ENCODE peak calls at places on chromosomes 12 and 14, in seven cellular contexts. One of them, this sample, is unnamed.

GRCh38 chr14:101839661-101840060 is 78.2 kb downstream of the PPP2R5C start:
- DNase-seq in CD4-positive, alpha-beta memory T cell: no peak
- DNase-seq in AG10803: no peak
- DNase-seq in pancreas: no peak
- DNase-seq in foreskin fibroblast: no peak
- DNase-seq in activated naive CD4-positive, alpha-beta T cell treated with anti-CD3 and anti-CD28 coated beads, Interleukin-2, amount 50 U/mL, for 16 hours: no peak
- DNase-seq in HFFc6: no peak
- DNase-seq in this sample: no peak

GRCh38 chr12:11814362-11814761 is 164.9 kb downstream of the ETV6 start:
- DNase-seq in foreskin fibroblast: peak
- DNase-seq in CD4-positive, alpha-beta memory T cell: no peak
- DNase-seq in activated naive CD4-positive, alpha-beta T cell treated with anti-CD3 and anti-CD28 coated beads, Interleukin-2, amount 50 U/mL, for 16 hours: peak
- DNase-seq in HFFc6: peak
- DNase-seq in AG10803: peak
- DNase-seq in pancreas: no peak
- DNase-seq in this sample: no peak

GRCh38 chr12:59699408-59700144 is 103.7 kb downstream of the SLC16A7 start:
- DNase-seq in pancreas: no peak
- DNase-seq in activated naive CD4-positive, alpha-beta T cell treated with anti-CD3 and anti-CD28 coated beads, Interleukin-2, amount 50 U/mL, for 16 hours: no peak
- DNase-seq in CD4-positive, alpha-beta memory T cell: no peak
- DNase-seq in HFFc6: peak
- DNase-seq in AG10803: peak
- DNase-seq in foreskin fibroblast: peak
- DNase-seq in this sample: peak

GRCh38 chr12:57341275-57341990 is 89.4 kb downstream of the R3HDM2 start:
- DNase-seq in CD4-positive, alpha-beta memory T cell: no peak
- DNase-seq in foreskin fibroblast: no peak
- DNase-seq in pancreas: no peak
- DNase-seq in HFFc6: no peak
- DNase-seq in AG10803: peak
- DNase-seq in activated naive CD4-positive, alpha-beta T cell treated with anti-CD3 and anti-CD28 coated beads, Interleukin-2, amount 50 U/mL, for 16 hours: no peak
- DNase-seq in this sample: peak

GRCh38 chr12:53949631-53950440 is 4.9 kb upstream of the HOXC12 start:
- DNase-seq in HFFc6: no peak
- DNase-seq in CD4-positive, alpha-beta memory T cell: no peak
- DNase-seq in activated naive CD4-positive, alpha-beta T cell treated with anti-CD3 and anti-CD28 coated beads, Interleukin-2, amount 50 U/mL, for 16 hours: no peak
- DNase-seq in pancreas: no peak
- DNase-seq in foreskin fibroblast: no peak
- DNase-seq in AG10803: no peak
- DNase-seq in this sample: no peak

GRCh38 chr12:13197526-13198141 is 1.1 kb downstream of the EMP1 start:
- DNase-seq in foreskin fibroblast: peak
- DNase-seq in CD4-positive, alpha-beta memory T cell: no peak
- DNase-seq in AG10803: peak
- DNase-seq in pancreas: no peak
- DNase-seq in HFFc6: no peak
- DNase-seq in activated naive CD4-positive, alpha-beta T cell treated with anti-CD3 and anti-CD28 coated beads, Interleukin-2, amount 50 U/mL, for 16 hours: no peak
- DNase-seq in this sample: no peak

GRCh38 chr12:64088431-64089349 is 133.4 kb downstream of the KICS2 start:
- DNase-seq in pancreas: peak
- DNase-seq in CD4-positive, alpha-beta memory T cell: no peak
- DNase-seq in HFFc6: peak
- DNase-seq in activated naive CD4-positive, alpha-beta T cell treated with anti-CD3 and anti-CD28 coated beads, Interleukin-2, amount 50 U/mL, for 16 hours: no peak
- DNase-seq in AG10803: peak
- DNase-seq in foreskin fibroblast: peak
- DNase-seq in this sample: peak

GRCh38 chr12:65430571-65431306 is 152.3 kb downstream of the MSRB3 start:
- DNase-seq in activated naive CD4-positive, alpha-beta T cell treated with anti-CD3 and anti-CD28 coated beads, Interleukin-2, amount 50 U/mL, for 16 hours: no peak
- DNase-seq in AG10803: peak
- DNase-seq in pancreas: no peak
- DNase-seq in CD4-positive, alpha-beta memory T cell: no peak
- DNase-seq in HFFc6: peak
- DNase-seq in foreskin fibroblast: peak
- DNase-seq in this sample: no peak

GRCh38 chr12:19707948-19708409 is 268.7 kb downstream of the AEBP2 start:
- DNase-seq in HFFc6: peak
- DNase-seq in activated naive CD4-positive, alpha-beta T cell treated with anti-CD3 and anti-CD28 coated beads, Interleukin-2, amount 50 U/mL, for 16 hours: no peak
- DNase-seq in CD4-positive, alpha-beta memory T cell: no peak
- DNase-seq in AG10803: peak
- DNase-seq in pancreas: no peak
- DNase-seq in foreskin fibroblast: peak
- DNase-seq in this sample: no peak

GRCh38 chr12:96466939-96467751 is 22.2 kb upstream of the CFAP54 start:
- DNase-seq in activated naive CD4-positive, alpha-beta T cell treated with anti-CD3 and anti-CD28 coated beads, Interleukin-2, amount 50 U/mL, for 16 hours: no peak
- DNase-seq in CD4-positive, alpha-beta memory T cell: no peak
- DNase-seq in foreskin fibroblast: peak
- DNase-seq in AG10803: no peak
- DNase-seq in HFFc6: peak
- DNase-seq in pancreas: no peak
- DNase-seq in this sample: peak

GRCh38 chr12:121787063-121787774 is 6.3 kb downstream of the RHOF start:
- DNase-seq in CD4-positive, alpha-beta memory T cell: peak
- DNase-seq in foreskin fibroblast: no peak
- DNase-seq in HFFc6: no peak
- DNase-seq in activated naive CD4-positive, alpha-beta T cell treated with anti-CD3 and anti-CD28 coated beads, Interleukin-2, amount 50 U/mL, for 16 hours: no peak
- DNase-seq in pancreas: peak
- DNase-seq in AG10803: no peak
- DNase-seq in this sample: no peak

GRCh38 chr12:98238513-98238912 is 276.9 kb upstream of the TMPO start:
- DNase-seq in AG10803: peak
- DNase-seq in activated naive CD4-positive, alpha-beta T cell treated with anti-CD3 and anti-CD28 coated beads, Interleukin-2, amount 50 U/mL, for 16 hours: no peak
- DNase-seq in CD4-positive, alpha-beta memory T cell: no peak
- DNase-seq in pancreas: no peak
- DNase-seq in foreskin fibroblast: peak
- DNase-seq in HFFc6: peak
- DNase-seq in this sample: peak

GRCh38 chr12:128445728-128446127 is 178.8 kb downstream of the TMEM132C start:
- DNase-seq in activated naive CD4-positive, alpha-beta T cell treated with anti-CD3 and anti-CD28 coated beads, Interleukin-2, amount 50 U/mL, for 16 hours: no peak
- DNase-seq in pancreas: no peak
- DNase-seq in foreskin fibroblast: no peak
- DNase-seq in CD4-positive, alpha-beta memory T cell: no peak
- DNase-seq in HFFc6: no peak
- DNase-seq in AG10803: no peak
- DNase-seq in this sample: no peak

GRCh38 chr12:115752913-115753726 is 524.4 kb downstream of the MED13L start:
- DNase-seq in HFFc6: peak
- DNase-seq in pancreas: peak
- DNase-seq in AG10803: peak
- DNase-seq in CD4-positive, alpha-beta memory T cell: no peak
- DNase-seq in activated naive CD4-positive, alpha-beta T cell treated with anti-CD3 and anti-CD28 coated beads, Interleukin-2, amount 50 U/mL, for 16 hours: no peak
- DNase-seq in foreskin fibroblast: peak
- DNase-seq in this sample: peak

GRCh38 chr12:3148366-3149000 is 71.3 kb downstream of the TSPAN9 start:
- DNase-seq in CD4-positive, alpha-beta memory T cell: no peak
- DNase-seq in AG10803: no peak
- DNase-seq in HFFc6: no peak
- DNase-seq in activated naive CD4-positive, alpha-beta T cell treated with anti-CD3 and anti-CD28 coated beads, Interleukin-2, amount 50 U/mL, for 16 hours: no peak
- DNase-seq in foreskin fibroblast: no peak
- DNase-seq in pancreas: no peak
- DNase-seq in this sample: no peak

GRCh38 chr12:23002381-23002780 is 377.4 kb downstream of the ETNK1 start:
- DNase-seq in AG10803: no peak
- DNase-seq in HFFc6: no peak
- DNase-seq in activated naive CD4-positive, alpha-beta T cell treated with anti-CD3 and anti-CD28 coated beads, Interleukin-2, amount 50 U/mL, for 16 hours: no peak
- DNase-seq in CD4-positive, alpha-beta memory T cell: no peak
- DNase-seq in pancreas: no peak
- DNase-seq in foreskin fibroblast: no peak
- DNase-seq in this sample: no peak

GRCh38 chr12:55692631-55693322 is 14.9 kb downstream of the ITGA7 start:
- DNase-seq in activated naive CD4-positive, alpha-beta T cell treated with anti-CD3 and anti-CD28 coated beads, Interleukin-2, amount 50 U/mL, for 16 hours: no peak
- DNase-seq in foreskin fibroblast: no peak
- DNase-seq in AG10803: no peak
- DNase-seq in HFFc6: no peak
- DNase-seq in CD4-positive, alpha-beta memory T cell: no peak
- DNase-seq in pancreas: no peak
- DNase-seq in this sample: no peak

GRCh38 chr12:122988612-122989442 is 8.3 kb downstream of the ARL6IP4 start:
- DNase-seq in foreskin fibroblast: no peak
- DNase-seq in HFFc6: no peak
- DNase-seq in pancreas: no peak
- DNase-seq in AG10803: no peak
- DNase-seq in activated naive CD4-positive, alpha-beta T cell treated with anti-CD3 and anti-CD28 coated beads, Interleukin-2, amount 50 U/mL, for 16 hours: no peak
- DNase-seq in CD4-positive, alpha-beta memory T cell: no peak
- DNase-seq in this sample: no peak

GRCh38 chr12:107764626-107765025 is 3.7 kb upstream of the PRDM4 start:
- DNase-seq in HFFc6: no peak
- DNase-seq in pancreas: no peak
- DNase-seq in activated naive CD4-positive, alpha-beta T cell treated with anti-CD3 and anti-CD28 coated beads, Interleukin-2, amount 50 U/mL, for 16 hours: no peak
- DNase-seq in foreskin fibroblast: no peak
- DNase-seq in AG10803: no peak
- DNase-seq in CD4-positive, alpha-beta memory T cell: no peak
- DNase-seq in this sample: no peak

GRCh38 chr12:94222351-94222750 is 74.0 kb downstream of the PLXNC1 start:
- DNase-seq in activated naive CD4-positive, alpha-beta T cell treated with anti-CD3 and anti-CD28 coated beads, Interleukin-2, amount 50 U/mL, for 16 hours: no peak
- DNase-seq in foreskin fibroblast: no peak
- DNase-seq in CD4-positive, alpha-beta memory T cell: no peak
- DNase-seq in HFFc6: no peak
- DNase-seq in AG10803: no peak
- DNase-seq in pancreas: no peak
- DNase-seq in this sample: no peak

GRCh38 chr12:47272412-47273190 is 192.8 kb upstream of the AMIGO2 start:
- DNase-seq in HFFc6: no peak
- DNase-seq in pancreas: no peak
- DNase-seq in activated naive CD4-positive, alpha-beta T cell treated with anti-CD3 and anti-CD28 coated beads, Interleukin-2, amount 50 U/mL, for 16 hours: no peak
- DNase-seq in AG10803: peak
- DNase-seq in foreskin fibroblast: peak
- DNase-seq in CD4-positive, alpha-beta memory T cell: no peak
- DNase-seq in this sample: no peak

GRCh38 chr14:77011226-77011762 is 17.2 kb downstream of the IRF2BPL start:
- DNase-seq in HFFc6: no peak
- DNase-seq in activated naive CD4-positive, alpha-beta T cell treated with anti-CD3 and anti-CD28 coated beads, Interleukin-2, amount 50 U/mL, for 16 hours: no peak
- DNase-seq in AG10803: no peak
- DNase-seq in CD4-positive, alpha-beta memory T cell: no peak
- DNase-seq in foreskin fibroblast: no peak
- DNase-seq in pancreas: no peak
- DNase-seq in this sample: no peak

GRCh38 chr14:72611506-72611905 is 282.4 kb downstream of the DPF3 start:
- DNase-seq in pancreas: no peak
- DNase-seq in AG10803: no peak
- DNase-seq in CD4-positive, alpha-beta memory T cell: no peak
- DNase-seq in activated naive CD4-positive, alpha-beta T cell treated with anti-CD3 and anti-CD28 coated beads, Interleukin-2, amount 50 U/mL, for 16 hours: no peak
- DNase-seq in HFFc6: no peak
- DNase-seq in foreskin fibroblast: no peak
- DNase-seq in this sample: no peak

GRCh38 chr12:58633479-58633878 is 286.8 kb downstream of the LRIG3 start:
- DNase-seq in AG10803: no peak
- DNase-seq in pancreas: no peak
- DNase-seq in foreskin fibroblast: no peak
- DNase-seq in CD4-positive, alpha-beta memory T cell: no peak
- DNase-seq in activated naive CD4-positive, alpha-beta T cell treated with anti-CD3 and anti-CD28 coated beads, Interleukin-2, amount 50 U/mL, for 16 hours: no peak
- DNase-seq in HFFc6: peak
- DNase-seq in this sample: no peak

GRCh38 chr12:105166736-105167135 is 59.2 kb downstream of the WASHC4 start:
- DNase-seq in activated naive CD4-positive, alpha-beta T cell treated with anti-CD3 and anti-CD28 coated beads, Interleukin-2, amount 50 U/mL, for 16 hours: no peak
- DNase-seq in HFFc6: no peak
- DNase-seq in pancreas: no peak
- DNase-seq in AG10803: peak
- DNase-seq in CD4-positive, alpha-beta memory T cell: no peak
- DNase-seq in foreskin fibroblast: peak
- DNase-seq in this sample: peak

GRCh38 chr14:100554082-100554677 is 33.0 kb downstream of the BEGAIN start:
- DNase-seq in HFFc6: no peak
- DNase-seq in foreskin fibroblast: no peak
- DNase-seq in CD4-positive, alpha-beta memory T cell: no peak
- DNase-seq in pancreas: no peak
- DNase-seq in AG10803: peak
- DNase-seq in activated naive CD4-positive, alpha-beta T cell treated with anti-CD3 and anti-CD28 coated beads, Interleukin-2, amount 50 U/mL, for 16 hours: no peak
- DNase-seq in this sample: peak

GRCh38 chr14:81269100-81269978 is 48.6 kb upstream of the GTF2A1 start:
- DNase-seq in activated naive CD4-positive, alpha-beta T cell treated with anti-CD3 and anti-CD28 coated beads, Interleukin-2, amount 50 U/mL, for 16 hours: no peak
- DNase-seq in CD4-positive, alpha-beta memory T cell: no peak
- DNase-seq in foreskin fibroblast: peak
- DNase-seq in HFFc6: peak
- DNase-seq in pancreas: peak
- DNase-seq in AG10803: peak
- DNase-seq in this sample: peak

GRCh38 chr14:91138511-91139359 is 24.9 kb downstream of the DGLUCY start:
- DNase-seq in HFFc6: peak
- DNase-seq in CD4-positive, alpha-beta memory T cell: peak
- DNase-seq in AG10803: peak
- DNase-seq in foreskin fibroblast: peak
- DNase-seq in activated naive CD4-positive, alpha-beta T cell treated with anti-CD3 and anti-CD28 coated beads, Interleukin-2, amount 50 U/mL, for 16 hours: peak
- DNase-seq in pancreas: no peak
- DNase-seq in this sample: peak

GRCh38 chr12:5273709-5274108 is 158.2 kb upstream of the NTF3 start:
- DNase-seq in AG10803: no peak
- DNase-seq in activated naive CD4-positive, alpha-beta T cell treated with anti-CD3 and anti-CD28 coated beads, Interleukin-2, amount 50 U/mL, for 16 hours: no peak
- DNase-seq in foreskin fibroblast: no peak
- DNase-seq in CD4-positive, alpha-beta memory T cell: no peak
- DNase-seq in pancreas: no peak
- DNase-seq in HFFc6: no peak
- DNase-seq in this sample: no peak

GRCh38 chr14:54512393-54512792 is 2.7 kb downstream of the CGRRF1 start:
- DNase-seq in activated naive CD4-positive, alpha-beta T cell treated with anti-CD3 and anti-CD28 coated beads, Interleukin-2, amount 50 U/mL, for 16 hours: no peak
- DNase-seq in CD4-positive, alpha-beta memory T cell: no peak
- DNase-seq in foreskin fibroblast: no peak
- DNase-seq in pancreas: no peak
- DNase-seq in AG10803: no peak
- DNase-seq in HFFc6: no peak
- DNase-seq in this sample: no peak

GRCh38 chr12:132836803-132837331 is 8.2 kb upstream of the GOLGA3 start:
- DNase-seq in foreskin fibroblast: no peak
- DNase-seq in activated naive CD4-positive, alpha-beta T cell treated with anti-CD3 and anti-CD28 coated beads, Interleukin-2, amount 50 U/mL, for 16 hours: no peak
- DNase-seq in AG10803: no peak
- DNase-seq in pancreas: no peak
- DNase-seq in CD4-positive, alpha-beta memory T cell: no peak
- DNase-seq in HFFc6: no peak
- DNase-seq in this sample: no peak

GRCh38 chr12:11743748-11744147 is 94.3 kb downstream of the ETV6 start:
- DNase-seq in pancreas: no peak
- DNase-seq in activated naive CD4-positive, alpha-beta T cell treated with anti-CD3 and anti-CD28 coated beads, Interleukin-2, amount 50 U/mL, for 16 hours: no peak
- DNase-seq in foreskin fibroblast: no peak
- DNase-seq in HFFc6: no peak
- DNase-seq in CD4-positive, alpha-beta memory T cell: no peak
- DNase-seq in AG10803: no peak
- DNase-seq in this sample: no peak

GRCh38 chr12:121992059-121992879 is 29.4 kb upstream of the BCL7A start:
- DNase-seq in AG10803: peak
- DNase-seq in HFFc6: peak
- DNase-seq in activated naive CD4-positive, alpha-beta T cell treated with anti-CD3 and anti-CD28 coated beads, Interleukin-2, amount 50 U/mL, for 16 hours: peak
- DNase-seq in pancreas: no peak
- DNase-seq in foreskin fibroblast: peak
- DNase-seq in CD4-positive, alpha-beta memory T cell: no peak
- DNase-seq in this sample: peak

GRCh38 chr12:47097276-47097896 is 17.6 kb upstream of the AMIGO2 start:
- DNase-seq in pancreas: no peak
- DNase-seq in CD4-positive, alpha-beta memory T cell: no peak
- DNase-seq in HFFc6: peak
- DNase-seq in AG10803: peak
- DNase-seq in activated naive CD4-positive, alpha-beta T cell treated with anti-CD3 and anti-CD28 coated beads, Interleukin-2, amount 50 U/mL, for 16 hours: no peak
- DNase-seq in foreskin fibroblast: peak
- DNase-seq in this sample: no peak

GRCh38 chr12:27970391-27970980 is 2.0 kb downstream of the PTHLH start:
- DNase-seq in activated naive CD4-positive, alpha-beta T cell treated with anti-CD3 and anti-CD28 coated beads, Interleukin-2, amount 50 U/mL, for 16 hours: no peak
- DNase-seq in foreskin fibroblast: peak
- DNase-seq in HFFc6: no peak
- DNase-seq in AG10803: peak
- DNase-seq in pancreas: peak
- DNase-seq in CD4-positive, alpha-beta memory T cell: no peak
- DNase-seq in this sample: peak